ENCODE peak calls at places on chromosomes 7 and 10, in four cellular contexts. One of them, this sample, is unnamed.

GRCh38 chr7:105990726-105991465 is 27.8 kb downstream of the CDHR3 start:
- DNase-seq in heart right ventricle: no peak
- DNase-seq in PC-3: no peak
- DNase-seq in uterus: peak; percentile 31
- DNase-seq in this sample: no peak

GRCh38 chr10:21499910-21500577 is 25.4 kb downstream of the SKIDA1 start:
- DNase-seq in heart right ventricle: no peak
- DNase-seq in PC-3: no peak
- DNase-seq in uterus: no peak
- DNase-seq in this sample: no peak

GRCh38 chr7:4612237-4612636 is 69.9 kb upstream of the FOXK1 start:
- DNase-seq in heart right ventricle: no peak
- DNase-seq in PC-3: no peak
- DNase-seq in uterus: no peak
- DNase-seq in this sample: no peak

GRCh38 chr10:110664483-110665420 is 20.6 kb downstream of the RBM20 start:
- DNase-seq in heart right ventricle: no peak
- DNase-seq in PC-3: peak; percentile 94
- DNase-seq in uterus: no peak
- DNase-seq in this sample: peak; percentile 82

GRCh38 chr7:16396766-16397496 is 24.4 kb downstream of the CRPPA start:
- DNase-seq in heart right ventricle: no peak
- DNase-seq in PC-3: no peak
- DNase-seq in uterus: no peak
- DNase-seq in this sample: no peak

GRCh38 chr10:132706701-132707100 is 79.2 kb downstream of the NKX6-2 start:
- DNase-seq in heart right ventricle: peak; percentile 7
- DNase-seq in PC-3: no peak
- DNase-seq in uterus: no peak
- DNase-seq in this sample: no peak

GRCh38 chr10:132994811-132995210 is 52.4 kb upstream of the CFAP46 start:
- DNase-seq in heart right ventricle: peak; percentile 1
- DNase-seq in PC-3: no peak
- DNase-seq in uterus: no peak
- DNase-seq in this sample: no peak

GRCh38 chr7:18400726-18401125 is 94.8 kb upstream of the HDAC9 start:
- DNase-seq in heart right ventricle: no peak
- DNase-seq in PC-3: no peak
- DNase-seq in uterus: no peak
- DNase-seq in this sample: no peak

GRCh38 chr7:116438274-116438673 is 61.3 kb upstream of the CAV2 start:
- DNase-seq in heart right ventricle: no peak
- DNase-seq in PC-3: peak; percentile 52
- DNase-seq in uterus: no peak
- DNase-seq in this sample: no peak

GRCh38 chr7:153939654-153940053 is 112.5 kb upstream of the DPP6 start:
- DNase-seq in heart right ventricle: no peak
- DNase-seq in PC-3: no peak
- DNase-seq in uterus: no peak
- DNase-seq in this sample: no peak

GRCh38 chr10:7075851-7076250 is 335.0 kb downstream of the SFMBT2 start:
- DNase-seq in heart right ventricle: no peak
- DNase-seq in PC-3: no peak
- DNase-seq in uterus: no peak
- DNase-seq in this sample: no peak

GRCh38 chr10:17199351-17199804 is 2.1 kb downstream of the TRDMT1 start:
- DNase-seq in heart right ventricle: no peak
- DNase-seq in PC-3: peak; percentile 38
- DNase-seq in uterus: no peak
- DNase-seq in this sample: no peak

GRCh38 chr7:151248191-151249033 is at the start of gene SMARCD3:
- DNase-seq in heart right ventricle: peak; percentile 81
- DNase-seq in PC-3: peak; percentile 25
- DNase-seq in uterus: peak; percentile 74
- DNase-seq in this sample: no peak

GRCh38 chr7:99121496-99122021 is 22.3 kb downstream of the SMURF1 start:
- DNase-seq in heart right ventricle: no peak
- DNase-seq in PC-3: no peak
- DNase-seq in uterus: peak; percentile 21
- DNase-seq in this sample: no peak

GRCh38 chr7:23941551-23941950 is 231.5 kb downstream of the STK31 start:
- DNase-seq in heart right ventricle: no peak
- DNase-seq in PC-3: no peak
- DNase-seq in uterus: no peak
- DNase-seq in this sample: no peak

GRCh38 chr7:149297034-149297755 is 35.2 kb downstream of the ZNF783 start:
- DNase-seq in heart right ventricle: no peak
- DNase-seq in PC-3: no peak
- DNase-seq in uterus: no peak
- DNase-seq in this sample: no peak

GRCh38 chr10:47370015-47370767 is 13.9 kb downstream of the ZNF488 start:
- DNase-seq in heart right ventricle: no peak
- DNase-seq in PC-3: no peak
- DNase-seq in uterus: no peak
- DNase-seq in this sample: no peak

GRCh38 chr7:30922596-30922995 is 10.9 kb downstream of the AQP1 start:
- DNase-seq in heart right ventricle: no peak
- DNase-seq in PC-3: no peak
- DNase-seq in uterus: no peak
- DNase-seq in this sample: no peak

GRCh38 chr7:134905375-134905774 is 80.9 kb upstream of the AGBL3 start:
- DNase-seq in heart right ventricle: no peak
- DNase-seq in PC-3: no peak
- DNase-seq in uterus: peak; percentile 68
- DNase-seq in this sample: no peak

GRCh38 chr7:42193457-42194111 is 43.4 kb downstream of the GLI3 start:
- DNase-seq in heart right ventricle: no peak
- DNase-seq in PC-3: no peak
- DNase-seq in uterus: no peak
- DNase-seq in this sample: no peak

GRCh38 chr7:44172803-44173424 is 16.3 kb downstream of the GCK start:
- DNase-seq in heart right ventricle: no peak
- DNase-seq in PC-3: no peak
- DNase-seq in uterus: no peak
- DNase-seq in this sample: no peak

GRCh38 chr7:47236480-47237208 is 345.3 kb downstream of the TNS3 start:
- DNase-seq in heart right ventricle: no peak
- DNase-seq in PC-3: no peak
- DNase-seq in uterus: no peak
- DNase-seq in this sample: no peak

GRCh38 chr7:97020601-97021442 is 3.8 kb downstream of the DLX5 start:
- DNase-seq in heart right ventricle: no peak
- DNase-seq in PC-3: no peak
- DNase-seq in uterus: no peak
- DNase-seq in this sample: no peak

GRCh38 chr10:101781984-101782810 is 1.0 kb downstream of the NPM3 start:
- DNase-seq in heart right ventricle: no peak
- DNase-seq in PC-3: no peak
- DNase-seq in uterus: no peak
- DNase-seq in this sample: no peak

GRCh38 chr7:155759740-155760430 is 52.4 kb downstream of the SHH start:
- DNase-seq in heart right ventricle: no peak
- DNase-seq in PC-3: no peak
- DNase-seq in uterus: no peak
- DNase-seq in this sample: no peak
- H3K27ac ChIP-seq in heart right ventricle: no peak overlapping the region
- H3K27ac ChIP-seq in PC-3: no peak overlapping the region
- H3K27ac ChIP-seq in uterus: no peak overlapping the region
- H3K27ac ChIP-seq in this sample: no peak overlapping the region

GRCh38 chr7:101405474-101406067 is 42.9 kb downstream of the COL26A1 start:
- DNase-seq in heart right ventricle: no peak
- DNase-seq in PC-3: no peak
- DNase-seq in uterus: no peak
- DNase-seq in this sample: no peak

GRCh38 chr7:101412976-101413375 is 50.3 kb downstream of the COL26A1 start:
- DNase-seq in heart right ventricle: no peak
- DNase-seq in PC-3: no peak
- DNase-seq in uterus: no peak
- DNase-seq in this sample: no peak

GRCh38 chr7:101410743-101411476 is 48.2 kb downstream of the COL26A1 start:
- DNase-seq in heart right ventricle: peak; percentile 28
- DNase-seq in PC-3: peak; percentile 13
- DNase-seq in uterus: no peak
- DNase-seq in this sample: peak; percentile 39

GRCh38 chr7:101411477-101411954 is 48.8 kb downstream of the COL26A1 start:
- DNase-seq in heart right ventricle: no peak
- DNase-seq in PC-3: no peak
- DNase-seq in uterus: no peak
- DNase-seq in this sample: no peak
- TF ChIP-seq CTCF in heart right ventricle: no peak
- TF ChIP-seq CTCF in PC-3: peak; percentile 24
- TF ChIP-seq CTCF in uterus: no peak
- TF ChIP-seq CTCF in this sample: peak; percentile 59

DNA sequence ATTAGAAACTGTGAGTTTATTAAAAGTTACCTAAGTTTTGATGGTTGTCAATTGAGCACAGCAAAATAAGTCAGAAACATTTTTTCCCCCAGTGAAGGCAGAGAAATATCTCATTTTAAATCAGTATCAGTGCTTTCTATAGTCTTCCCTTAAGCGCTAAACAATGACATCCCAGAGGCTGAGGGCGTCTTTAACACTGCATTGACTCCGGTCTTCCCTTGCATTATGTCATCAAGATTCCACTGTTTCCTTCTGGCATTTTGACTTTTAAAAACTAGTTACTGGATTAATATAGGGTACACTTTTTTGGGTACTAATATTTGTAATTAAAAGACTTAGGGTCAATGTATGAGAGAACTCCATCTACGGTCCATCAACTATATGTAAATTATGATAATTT is 3.9 kb downstream of the GLUD1 start:
- DNase-seq in heart right ventricle: no peak
- DNase-seq in PC-3: no peak
- DNase-seq in uterus: no peak
- DNase-seq in this sample: no peak
- H3K27ac ChIP-seq in heart right ventricle: no peak overlapping the region
- H3K27ac ChIP-seq in PC-3: peak overlapping the region; percentile 64
- H3K27ac ChIP-seq in uterus: no peak overlapping the region
- H3K27ac ChIP-seq in this sample: no peak overlapping the region

GRCh38 chr7:29639887-29640600 is 76.4 kb downstream of the PRR15 start:
- DNase-seq in heart right ventricle: no peak
- DNase-seq in PC-3: no peak
- DNase-seq in uterus: no peak
- DNase-seq in this sample: no peak

GRCh38 chr7:29637374-29637773 is 73.7 kb downstream of the PRR15 start:
- DNase-seq in heart right ventricle: no peak
- DNase-seq in PC-3: no peak
- DNase-seq in uterus: no peak
- DNase-seq in this sample: no peak

GRCh38 chr7:29639386-29639785 is 75.8 kb downstream of the PRR15 start:
- DNase-seq in heart right ventricle: no peak
- DNase-seq in PC-3: no peak
- DNase-seq in uterus: no peak
- DNase-seq in this sample: no peak

GRCh38 chr7:29641651-29642050 is 78.0 kb downstream of the PRR15 start:
- DNase-seq in heart right ventricle: no peak
- DNase-seq in PC-3: peak; percentile 11
- DNase-seq in uterus: no peak
- DNase-seq in this sample: no peak

DNA sequence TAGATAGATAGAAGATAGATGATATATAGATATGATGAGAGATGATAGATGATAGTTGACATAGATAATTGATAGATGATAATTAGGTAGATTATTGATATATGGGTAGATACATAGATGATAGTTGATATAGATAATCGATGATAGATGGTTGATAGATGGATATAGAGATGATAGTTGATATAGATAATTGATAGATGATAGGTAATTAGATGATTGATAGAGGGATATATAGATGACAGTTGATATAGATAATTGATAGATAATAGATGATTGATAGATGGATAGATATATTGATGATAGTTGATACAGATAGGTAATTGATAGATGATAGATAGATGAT is 72.3 kb downstream of the PRR15 start:
- DNase-seq in heart right ventricle: no peak
- DNase-seq in PC-3: no peak
- DNase-seq in uterus: no peak
- DNase-seq in this sample: no peak
- TF ChIP-seq CTCF in heart right ventricle: no peak
- TF ChIP-seq CTCF in PC-3: peak; percentile 4
- TF ChIP-seq CTCF in uterus: no peak
- TF ChIP-seq CTCF in this sample: peak; percentile 58

GRCh38 chr7:27175005-27175625 is 995 bp upstream of the HOXA10 start:
- DNase-seq in heart right ventricle: no peak
- DNase-seq in PC-3: peak; percentile 89
- DNase-seq in uterus: peak; percentile 54
- DNase-seq in this sample: no peak

GRCh38 chr7:27175626-27176342 is 1.7 kb upstream of the HOXA10 start:
- DNase-seq in heart right ventricle: no peak
- DNase-seq in PC-3: no peak
- DNase-seq in uterus: peak; percentile 27
- DNase-seq in this sample: no peak

GRCh38 chr7:27177795-27178320 is 3.7 kb upstream of the HOXA10 start:
- DNase-seq in heart right ventricle: no peak
- DNase-seq in PC-3: no peak
- DNase-seq in uterus: no peak
- DNase-seq in this sample: no peak

GRCh38 chr7:27176962-27177794 is 3.1 kb upstream of the HOXA10 start:
- DNase-seq in heart right ventricle: no peak
- DNase-seq in PC-3: no peak
- DNase-seq in uterus: peak; percentile 33
- DNase-seq in this sample: no peak

GRCh38 chr7:27176343-27176731 is 2.2 kb upstream of the HOXA10 start:
- DNase-seq in heart right ventricle: no peak
- DNase-seq in PC-3: no peak
- DNase-seq in uterus: peak; percentile 22
- DNase-seq in this sample: no peak
- H3K27ac ChIP-seq in heart right ventricle: no peak overlapping the region
- H3K27ac ChIP-seq in PC-3: peak overlapping the region; percentile 97
- H3K27ac ChIP-seq in uterus: peak overlapping the region; percentile 94
- H3K27ac ChIP-seq in this sample: peak overlapping the region; percentile 95

GRCh38 chr10:63171926-63172325 is 38.8 kb downstream of the NRBF2 start:
- DNase-seq in heart right ventricle: no peak
- DNase-seq in PC-3: no peak
- DNase-seq in uterus: no peak
- DNase-seq in this sample: no peak
- TF ChIP-seq CTCF in heart right ventricle: no peak
- TF ChIP-seq CTCF in PC-3: no peak
- TF ChIP-seq CTCF in uterus: no peak
- TF ChIP-seq CTCF in this sample: no peak